ENCODE peak calls at places on chromosomes 13 and 19, in four cellular contexts. G is cardiac muscle cell, U is GM13976, D is fibroblast of pulmonary artery. W is an unnamed sample.

GRCh38 chr19:27691991-27692390 is 1521.0 kb downstream of the UQCRFS1 start:
- DNase-seq in D (no peak), U (no peak), G (no peak), W (no peak)

GRCh38 chr13:79614519-79614918 is 133.6 kb downstream of the NDFIP2 start:
- DNase-seq in G (no peak), U (no peak), D (no peak), W (no peak)

GRCh38 chr13:37392389-37392788 is 206.2 kb downstream of the POSTN start:
- DNase-seq in U (no peak), G (peak; percentile 61), D (no peak), W (no peak)

GRCh38 chr13:46010148-46010547 is 42.4 kb downstream of the ZC3H13 start:
- DNase-seq in U (no peak), D (peak; percentile 8), G (no peak), W (no peak)

GRCh38 chr19:9847087-9847671 is 12.1 kb downstream of the PIN1 start:
- DNase-seq in U (no peak), G (no peak), D (peak; percentile 93), W (peak; percentile 82)

GRCh38 chr13:35468195-35468594 is 8.3 kb downstream of the MAB21L1 start:
- DNase-seq in U (no peak), D (peak; percentile 6), G (no peak), W (no peak)

GRCh38 chr13:21517576-21517975 is 58.5 kb upstream of the ZDHHC20 start:
- DNase-seq in G (no peak), D (no peak), U (no peak), W (no peak)

GRCh38 chr13:79679334-79679733 is 198.4 kb downstream of the NDFIP2 start:
- DNase-seq in G (peak; percentile 92), U (peak; percentile 16), D (peak; percentile 88), W (peak; percentile 73)

GRCh38 chr13:44306401-44307192 is 67.0 kb upstream of the SERP2 start:
- DNase-seq in G (peak; percentile 22), D (peak; percentile 99), U (no peak), W (no peak)

GRCh38 chr19:2863818-2864217 is 3.3 kb upstream of the ZNF556 start:
- DNase-seq in G (no peak), U (no peak), D (no peak), W (no peak)

GRCh38 chr13:94711561-94712286 is 621 bp downstream of the SOX21 start:
- DNase-seq in G (no peak), D (peak; percentile 23), U (peak; percentile 52), W (peak; percentile 35)

GRCh38 chr19:35090795-35091214 is 24.8 kb upstream of the FXYD3 start:
- DNase-seq in U (no peak), D (no peak), G (no peak), W (peak; percentile 19)

GRCh38 chr19:31962565-31962996 is 382.8 kb upstream of the ZNF507 start:
- DNase-seq in D (no peak), G (no peak), U (no peak), W (no peak)

GRCh38 chr13:65656740-65657329 is 1573.3 kb downstream of the PCDH9 start:
- DNase-seq in U (no peak), G (no peak), D (peak; percentile 60), W (no peak)

GRCh38 chr19:47247308-47247990 is 8.9 kb upstream of the CCDC9 start:
- DNase-seq in D (peak; percentile 86), G (peak; percentile 77), U (peak; percentile 79), W (peak; percentile 90)

GRCh38 chr13:41546372-41547252 is 89.3 kb downstream of the RGCC start:
- DNase-seq in U (no peak), G (no peak), D (peak; percentile 24), W (peak; percentile 41)

GRCh38 chr19:3333020-3333583 is 33.3 kb upstream of the NFIC start:
- DNase-seq in D (no peak), U (no peak), G (no peak), W (no peak)

GRCh38 chr13:72386138-72386684 is 341.2 kb downstream of the MZT1 start:
- DNase-seq in U (no peak), D (no peak), G (no peak), W (no peak)

GRCh38 chr13:99320693-99321481 is 13.7 kb upstream of the GPR183 start:
- DNase-seq in U (no peak), G (no peak), D (peak; percentile 93), W (no peak)

GRCh38 chr13:78139765-78140164 is 221.1 kb upstream of the EDNRB start:
- DNase-seq in G (no peak), U (no peak), D (no peak), W (no peak)

GRCh38 chr19:32422435-32422834 is 16.9 kb downstream of the DPY19L3 start:
- DNase-seq in G (no peak), D (no peak), U (no peak), W (no peak)

GRCh38 chr13:29162638-29163037 is 342.5 kb downstream of the MTUS2 start:
- DNase-seq in U (no peak), D (no peak), G (no peak), W (no peak)

GRCh38 chr13:113586661-113587479 is 2.3 kb downstream of the TFDP1 start:
- DNase-seq in U (peak; percentile 30), G (no peak), D (no peak), W (peak; percentile 26)

GRCh38 chr19:57559008-57559403 is 657 bp downstream of the ZNF550 start:
- DNase-seq in U (peak; percentile 53), D (peak; percentile 17), G (peak; percentile 41), W (peak; percentile 36)

GRCh38 chr13:99590519-99591011 is 89.3 kb downstream of the TM9SF2 start:
- DNase-seq in D (peak; percentile 73), U (no peak), G (no peak), W (no peak)

GRCh38 chr19:4278926-4279529 is at the start of gene SHD:
- DNase-seq in D (no peak), U (no peak), G (peak; percentile 71), W (no peak)

GRCh38 chr19:55111238-55111831 is 6.1 kb downstream of the PPP1R12C start:
- DNase-seq in D (no peak), G (no peak), U (no peak), W (no peak)

GRCh38 chr19:55114566-55115145 is 2.8 kb downstream of the PPP1R12C start:
- DNase-seq in G (no peak), D (no peak), U (no peak), W (no peak)

GRCh38 chr19:55113570-55114039 is 3.8 kb downstream of the PPP1R12C start:
- DNase-seq in U (no peak), G (peak; percentile 83), D (peak; percentile 94), W (no peak)

GRCh38 chr19:55112246-55112780 is 5.1 kb downstream of the PPP1R12C start:
- DNase-seq in U (no peak), G (no peak), D (no peak), W (no peak)

DNA sequence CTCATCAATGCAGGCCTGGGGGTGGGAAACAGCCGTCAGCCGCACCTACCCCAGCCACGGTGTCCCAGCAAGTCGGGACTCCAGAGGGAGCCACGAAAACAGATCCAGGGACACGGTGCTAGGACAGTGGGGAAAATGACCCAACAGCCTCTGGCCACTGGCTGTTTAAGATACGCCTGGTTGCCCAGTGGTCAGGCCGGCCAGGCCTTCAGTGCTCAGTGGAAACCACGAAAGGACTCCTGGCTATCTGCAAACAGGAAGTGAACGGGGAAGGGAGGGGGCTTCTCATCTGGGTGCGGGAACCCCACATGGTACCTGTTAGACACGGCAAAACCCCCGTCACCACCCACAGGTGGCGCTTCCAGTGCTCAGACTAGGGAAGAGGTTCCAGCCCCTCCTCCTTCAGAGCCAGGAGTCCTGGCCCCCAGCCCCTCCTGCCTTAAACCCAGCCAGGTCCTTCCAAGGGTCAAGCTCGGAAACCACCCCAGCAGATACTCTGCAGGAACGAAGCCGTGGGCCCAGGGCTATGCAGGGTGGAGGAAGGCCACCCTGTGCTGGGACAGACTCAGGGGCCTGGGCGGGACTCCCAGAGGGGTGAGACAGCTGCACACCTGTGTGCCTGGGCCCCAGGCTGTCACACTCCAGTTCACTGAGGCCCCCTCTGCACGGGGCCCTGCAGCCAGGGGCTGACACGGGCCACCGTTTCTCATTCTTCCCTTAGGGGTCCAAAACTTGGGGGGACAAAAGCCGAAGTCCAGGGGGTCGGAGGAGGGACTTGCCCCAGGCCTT is 4.5 kb downstream of the PPP1R12C start:
- DNase-seq in G (no peak), U (peak; percentile 72), D (no peak), W (no peak)
- TF ChIP-seq CTCF in G (no peak), U (no peak), D (no peak), W (no peak)

DNA sequence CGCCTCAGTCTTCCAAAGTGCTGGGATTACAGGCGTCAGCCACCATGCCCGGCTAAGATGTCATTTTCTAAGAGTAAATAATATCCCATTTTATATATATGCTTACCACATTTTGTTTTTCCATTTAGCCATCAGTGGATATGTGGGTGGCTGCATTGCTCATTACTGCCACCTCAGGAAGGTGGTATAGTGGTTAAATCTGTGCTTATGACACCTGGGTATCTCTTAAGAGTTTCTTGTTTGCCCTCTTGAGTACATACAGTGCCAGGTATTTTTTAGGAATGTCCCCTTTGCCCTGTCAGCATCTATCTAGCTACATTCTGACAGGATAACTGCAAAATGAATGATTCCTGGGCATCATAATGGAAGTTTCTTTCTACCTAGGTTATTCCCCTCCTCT is 14.6 kb downstream of the ZNF69 start:
- DNase-seq in G (no peak), D (no peak), U (no peak), W (no peak)
- TF ChIP-seq CTCF in G (no peak), D (no peak), U (no peak), W (no peak)

GRCh38 chr19:42080764-42081375 is 4.9 kb downstream of the ZNF574 start:
- DNase-seq in D (no peak), G (no peak), U (no peak), W (no peak)

GRCh38 chr19:42079276-42079669 is 3.3 kb downstream of the ZNF574 start:
- DNase-seq in U (no peak), D (no peak), G (no peak), W (no peak)

GRCh38 chr19:42083537-42083936 is 7.6 kb downstream of the ZNF574 start:
- DNase-seq in G (no peak), D (no peak), U (no peak), W (no peak)

GRCh38 chr19:42079886-42080763 is 4.2 kb downstream of the ZNF574 start:
- DNase-seq in U (no peak), D (no peak), G (no peak), W (no peak)

DNA sequence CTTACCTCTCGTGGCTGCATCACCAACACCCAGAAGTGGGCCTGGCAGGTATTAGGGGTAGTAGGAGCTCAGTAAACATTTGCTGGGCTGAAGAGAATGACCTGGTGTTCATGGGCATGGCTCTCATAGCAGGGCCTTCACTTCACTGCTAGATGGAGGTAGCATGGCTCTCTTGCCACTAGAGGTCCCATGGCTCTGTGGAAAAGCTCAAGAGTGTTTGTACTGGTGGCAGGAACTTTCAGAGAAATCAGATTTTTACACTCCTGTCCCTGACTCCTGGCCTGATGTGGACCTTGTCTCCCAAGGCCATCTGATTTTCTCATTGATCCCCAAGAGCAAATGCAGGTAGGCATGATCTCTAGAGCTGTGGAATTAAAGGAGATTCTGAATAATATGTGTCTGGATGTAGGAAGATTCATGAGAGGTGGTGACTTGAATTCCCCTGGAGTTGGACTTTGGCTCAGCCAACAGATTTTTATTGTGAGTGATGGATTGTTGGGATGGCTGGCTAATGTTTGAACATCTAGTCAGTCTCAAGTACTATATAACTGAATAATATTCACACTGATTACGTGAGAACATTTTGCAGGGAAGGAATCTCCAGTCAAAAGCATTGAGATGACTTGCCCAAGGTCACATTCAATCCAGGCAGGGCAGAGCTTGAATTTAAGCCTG is 5.8 kb downstream of the ZNF574 start:
- DNase-seq in U (peak; percentile 52), G (no peak), D (peak; percentile 67), W (peak; percentile 25)
- TF ChIP-seq CTCF in U (peak; percentile 42), G (peak; percentile 65), D (peak; percentile 66), W (peak; percentile 21)

DNA sequence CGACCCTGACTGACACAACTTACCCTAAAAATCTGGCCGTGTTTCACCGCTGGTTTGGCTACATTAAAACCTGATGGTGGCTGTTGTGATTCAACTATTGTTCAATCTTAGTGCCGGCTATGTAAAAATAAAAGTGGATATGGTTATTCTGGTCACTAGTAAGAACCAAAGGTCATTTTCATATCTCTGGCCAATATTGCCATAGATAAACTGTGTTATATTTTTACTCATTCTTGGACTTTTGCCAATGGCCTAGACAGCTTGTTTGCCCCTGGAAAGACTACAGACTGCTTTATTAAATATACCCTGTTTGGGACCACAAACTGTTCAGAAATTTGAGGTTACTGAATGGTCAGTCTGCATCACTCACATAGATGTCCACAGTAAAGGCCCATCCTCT is 258.5 kb upstream of the KLHL1 start:
- DNase-seq in G (no peak), D (no peak), U (no peak), W (no peak)
- TF ChIP-seq CTCF in G (no peak), D (no peak), U (no peak), W (no peak)